ENCODE peak calls at places on chromosomes 7 and 10, in ten cellular contexts. P is H1, D is stomach, T is prostate gland, G is spleen, M is endothelial cell of umbilical vein, B is HCT116, I is transverse colon, O is SK-N-SH, U is suprapubic skin. Q is an unnamed sample.

GRCh38 chr10:124917168-124917938 is 24.6 kb upstream of the ZRANB1 start:
- DNase-seq in B (no peak), G (peak; percentile 91), U (peak; percentile 74), D (peak; percentile 41), P (peak; percentile 50), O (peak; percentile 73), T (peak; percentile 40), I (peak; percentile 45), M (peak; percentile 76), Q (peak; percentile 66)

GRCh38 chr10:71258046-71258445 is 45.7 kb downstream of the UNC5B start:
- DNase-seq in B (no peak), D (no peak), I (no peak), M (no peak), G (no peak), U (no peak), O (no peak), P (no peak), T (no peak), Q (no peak)

GRCh38 chr7:53420550-53420949 is 385.1 kb downstream of the POM121L12 start:
- DNase-seq in B (no peak), M (no peak), O (no peak), D (no peak), U (no peak), P (no peak), G (no peak), T (no peak), I (no peak), Q (no peak)

GRCh38 chr10:71333154-71333887 is 14.3 kb downstream of the SLC29A3 start:
- DNase-seq in G (no peak), B (no peak), P (no peak), O (no peak), M (no peak), U (no peak), I (no peak), T (no peak), D (no peak), Q (peak; percentile 57)

GRCh38 chr7:26200113-26200443 is 468 bp downstream of the HNRNPA2B1 start:
- DNase-seq in O (peak; percentile 71), D (peak; percentile 71), M (peak; percentile 61), P (peak; percentile 84), B (no peak), I (peak; percentile 81), U (peak; percentile 90), G (peak; percentile 93), T (peak; percentile 62), Q (peak; percentile 60)

GRCh38 chr10:118792501-118792900 is 37.7 kb upstream of the CACUL1 start:
- DNase-seq in P (no peak), T (no peak), I (peak; percentile 17), M (no peak), B (no peak), O (no peak), D (no peak), U (no peak), G (no peak), Q (no peak)

GRCh38 chr10:113226404-113226803 is 276.4 kb downstream of the TCF7L2 start:
- DNase-seq in P (peak; percentile 8), I (no peak), U (no peak), D (no peak), O (no peak), B (no peak), G (no peak), T (no peak), M (no peak), Q (no peak)

GRCh38 chr10:34078798-34079470 is 736.2 kb downstream of the PARD3 start:
- DNase-seq in O (no peak), M (peak; percentile 87), P (no peak), G (no peak), D (no peak), T (no peak), B (no peak), I (no peak), U (no peak), Q (peak; percentile 30)

GRCh38 chr7:94266278-94266677 is 128.4 kb upstream of the COL1A2 start:
- DNase-seq in T (no peak), M (no peak), B (no peak), D (no peak), G (no peak), O (no peak), P (no peak), I (no peak), U (no peak), Q (no peak)

GRCh38 chr7:36638586-36639265 is 85.6 kb downstream of the AOAH start:
- DNase-seq in M (no peak), U (no peak), I (no peak), B (no peak), P (no peak), O (no peak), D (no peak), G (no peak), T (no peak), Q (no peak)

GRCh38 chr7:102310414-102310815 is 23.7 kb downstream of the SH2B2 start:
- DNase-seq in U (no peak), P (no peak), M (no peak), G (no peak), T (no peak), O (no peak), D (no peak), B (no peak), I (no peak), Q (no peak)

DNA sequence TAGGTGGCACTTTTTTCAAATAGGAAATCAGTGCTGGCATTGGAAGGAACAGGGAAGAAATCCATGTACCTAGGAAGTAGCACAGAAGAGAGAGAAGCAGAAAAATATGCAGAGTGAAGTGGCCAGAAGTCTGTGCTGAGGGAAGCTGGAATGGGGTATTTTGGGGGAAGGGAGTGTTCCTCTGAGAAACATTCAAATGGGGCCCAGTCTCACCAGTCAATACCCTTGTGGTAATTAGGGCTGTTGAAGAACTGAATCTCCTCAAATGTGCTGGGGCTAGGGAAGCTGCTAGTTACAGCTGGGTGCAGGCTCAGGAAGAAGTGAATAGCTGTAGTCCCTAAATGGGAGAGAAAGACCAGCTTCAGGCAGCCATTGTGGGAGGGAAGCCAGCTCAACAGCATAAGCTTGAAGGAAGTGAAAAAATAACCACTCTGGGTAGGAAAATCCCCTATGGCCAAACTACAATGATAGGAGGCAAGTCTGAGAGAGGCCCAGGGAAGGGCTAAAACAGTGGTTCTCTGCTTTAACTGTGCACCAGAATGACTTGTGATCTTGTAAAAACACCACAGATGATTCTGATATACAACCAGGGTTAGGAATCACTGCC is 7.6 kb downstream of the NDST2 start:
- DNase-seq in T (no peak), B (no peak), G (no peak), U (no peak), I (no peak), P (no peak), M (no peak), O (no peak), D (no peak), Q (no peak)
- TF ChIP-seq POLR2AphosphoS5 in T (no peak), B (no peak), G (no peak), U (no peak), I (no peak), P (no peak), M (no peak), O (no peak), D (no peak), Q (no peak)

GRCh38 chr7:47482013-47482761 is 99.7 kb downstream of the TNS3 start:
- DNase-seq in M (peak; percentile 83), G (peak; percentile 37), P (no peak), O (peak; percentile 81), T (no peak), B (no peak), U (no peak), I (no peak), D (no peak), Q (no peak)
- TF ChIP-seq POLR2AphosphoS5 in M (peak; percentile 76), G (peak; percentile 53), P (no peak), O (peak; percentile 70), T (no peak), B (peak; percentile 13), U (no peak), I (peak; percentile 12), D (peak; percentile 81), Q (no peak)

DNA sequence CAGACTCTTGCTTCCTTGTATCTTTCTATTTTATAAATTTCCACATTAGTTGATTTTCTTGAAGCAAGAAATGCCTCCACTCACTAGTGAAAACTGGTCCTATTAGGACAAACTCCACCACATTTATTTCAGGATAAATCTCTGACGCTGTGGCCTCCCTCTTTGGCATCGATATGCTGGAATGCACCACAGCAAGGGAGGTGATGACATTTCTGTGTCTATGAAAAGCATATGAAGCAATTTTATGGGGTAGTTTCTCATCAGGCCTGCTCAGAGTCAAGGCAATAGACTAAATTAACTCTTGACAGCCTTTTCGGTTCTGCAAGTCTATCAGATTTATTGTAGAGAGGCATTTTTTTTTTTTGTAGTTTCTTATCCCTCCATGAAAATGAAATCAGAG is 304.4 kb downstream of the ZEB1 start:
- DNase-seq in O (no peak), I (no peak), D (no peak), G (no peak), B (no peak), M (no peak), U (no peak), P (no peak), T (no peak), Q (no peak)
- TF ChIP-seq POLR2AphosphoS5 in O (no peak), I (peak; percentile 73), D (peak; percentile 18), G (no peak), B (no peak), M (no peak), U (peak; percentile 68), P (no peak), T (no peak), Q (no peak)

GRCh38 chr10:11138634-11139033 is 121.0 kb downstream of the CELF2 start:
- DNase-seq in G (no peak), I (no peak), D (no peak), P (no peak), M (no peak), U (no peak), B (no peak), T (no peak), O (no peak), Q (no peak)
- TF ChIP-seq POLR2AphosphoS5 in G (no peak), I (no peak), D (no peak), P (no peak), M (no peak), U (no peak), B (no peak), T (no peak), O (no peak), Q (no peak)

GRCh38 chr10:91602449-91602848 is 30.4 kb downstream of the PPP1R3C start:
- DNase-seq in P (no peak), T (no peak), B (no peak), I (no peak), O (no peak), U (no peak), D (no peak), M (no peak), G (no peak), Q (no peak)

GRCh38 chr10:91601212-91601611 is 31.7 kb downstream of the PPP1R3C start:
- DNase-seq in B (no peak), M (no peak), D (no peak), T (no peak), G (no peak), I (no peak), P (no peak), O (no peak), U (no peak), Q (no peak)

GRCh38 chr10:91597397-91597881 is 35.4 kb downstream of the PPP1R3C start:
- DNase-seq in P (no peak), T (no peak), I (no peak), U (no peak), B (no peak), M (no peak), D (no peak), G (no peak), O (peak; percentile 44), Q (no peak)

GRCh38 chr10:91596821-91597396 is 36.0 kb downstream of the PPP1R3C start:
- DNase-seq in T (no peak), D (no peak), B (no peak), I (no peak), P (no peak), O (no peak), U (no peak), M (peak; percentile 88), G (no peak), Q (no peak)

GRCh38 chr10:91598211-91598981 is 34.5 kb downstream of the PPP1R3C start:
- DNase-seq in B (peak; percentile 32), T (no peak), O (no peak), U (no peak), P (no peak), D (no peak), M (peak; percentile 29), I (no peak), G (no peak), Q (no peak)
- TF ChIP-seq POLR2AphosphoS5 in B (no peak), T (no peak), O (no peak), U (no peak), P (no peak), D (peak; percentile 19), M (no peak), I (peak; percentile 50), G (no peak), Q (no peak)

Q was measured in breast epithelium.